ENCODE peak calls at places on chromosome 21, in six cellular contexts. One of them, this sample, is unnamed. For H3K9me3 and H3K36me3, the result is how much of the 10 kb centered on the place peaks cover.

GRCh38 chr21:24163539-24163938 is 1443.7 kb downstream of the MRPL39 start:
- DNase-seq in transverse colon: no peak
- DNase-seq in ovary: no peak
- DNase-seq in endothelial cell of umbilical vein: no peak
- DNase-seq in DND-41: no peak
- DNase-seq in lower lobe of right lung: no peak
- DNase-seq in this sample: no peak

GRCh38 chr21:36478207-36478701 is 1.7 kb downstream of the CLDN14 start:
- DNase-seq in endothelial cell of umbilical vein: peak
- DNase-seq in transverse colon: no peak
- DNase-seq in DND-41: no peak
- DNase-seq in lower lobe of right lung: no peak
- DNase-seq in ovary: no peak
- DNase-seq in this sample: no peak

GRCh38 chr21:36835383-36835795 is 131.1 kb downstream of the HLCS start:
- DNase-seq in DND-41: no peak
- DNase-seq in transverse colon: peak
- DNase-seq in lower lobe of right lung: no peak
- DNase-seq in ovary: no peak
- DNase-seq in endothelial cell of umbilical vein: no peak
- DNase-seq in this sample: no peak

GRCh38 chr21:36692844-36693143 is 6.1 kb upstream of the SIM2 start:
- DNase-seq in lower lobe of right lung: no peak
- DNase-seq in transverse colon: no peak
- DNase-seq in ovary: no peak
- DNase-seq in DND-41: no peak
- DNase-seq in endothelial cell of umbilical vein: no peak
- DNase-seq in this sample: no peak

GRCh38 chr21:46108827-46109226 is 10.9 kb downstream of the COL6A2 start:
- DNase-seq in lower lobe of right lung: no peak
- DNase-seq in endothelial cell of umbilical vein: no peak
- DNase-seq in DND-41: peak
- DNase-seq in transverse colon: no peak
- DNase-seq in ovary: no peak
- DNase-seq in this sample: no peak

GRCh38 chr21:42027804-42028753 is 17.9 kb upstream of the ZBTB21 start:
- DNase-seq in DND-41: no peak
- DNase-seq in lower lobe of right lung: peak
- DNase-seq in ovary: no peak
- DNase-seq in transverse colon: no peak
- DNase-seq in endothelial cell of umbilical vein: no peak
- DNase-seq in this sample: no peak

GRCh38 chr21:14403681-14404318 is 20.9 kb upstream of the HSPA13 start:
- DNase-seq in transverse colon: no peak
- DNase-seq in ovary: no peak
- DNase-seq in endothelial cell of umbilical vein: peak
- DNase-seq in DND-41: peak
- DNase-seq in lower lobe of right lung: no peak
- DNase-seq in this sample: no peak

GRCh38 chr21:42374457-42374856 is 8.1 kb upstream of the TFF1 start:
- DNase-seq in lower lobe of right lung: no peak
- DNase-seq in DND-41: no peak
- DNase-seq in transverse colon: no peak
- DNase-seq in ovary: no peak
- DNase-seq in endothelial cell of umbilical vein: no peak
- DNase-seq in this sample: no peak

GRCh38 chr21:46517361-46517760 is 58.7 kb downstream of the DIP2A start:
- DNase-seq in DND-41: no peak
- DNase-seq in ovary: no peak
- DNase-seq in endothelial cell of umbilical vein: no peak
- DNase-seq in transverse colon: no peak
- DNase-seq in lower lobe of right lung: no peak
- DNase-seq in this sample: no peak

GRCh38 chr21:30194701-30195299 is 21.1 kb downstream of the CLDN8 start:
- DNase-seq in transverse colon: no peak
- DNase-seq in DND-41: peak
- DNase-seq in lower lobe of right lung: no peak
- DNase-seq in ovary: no peak
- DNase-seq in endothelial cell of umbilical vein: no peak
- DNase-seq in this sample: no peak

GRCh38 chr21:16455978-16456377 is 726.2 kb downstream of the USP25 start:
- DNase-seq in DND-41: no peak
- DNase-seq in transverse colon: no peak
- DNase-seq in lower lobe of right lung: no peak
- DNase-seq in ovary: no peak
- DNase-seq in endothelial cell of umbilical vein: no peak
- DNase-seq in this sample: no peak

GRCh38 chr21:45941338-45941710 is 40.2 kb upstream of the COL6A1 start:
- DNase-seq in transverse colon: no peak
- DNase-seq in DND-41: no peak
- DNase-seq in endothelial cell of umbilical vein: no peak
- DNase-seq in lower lobe of right lung: no peak
- DNase-seq in ovary: no peak
- DNase-seq in this sample: no peak

GRCh38 chr21:42480736-42481135 is 15.3 kb downstream of the RSPH1 start:
- DNase-seq in ovary: no peak
- DNase-seq in transverse colon: no peak
- DNase-seq in endothelial cell of umbilical vein: no peak
- DNase-seq in DND-41: no peak
- DNase-seq in lower lobe of right lung: no peak
- DNase-seq in this sample: peak

GRCh38 chr21:18959817-18960216 is 556.2 kb upstream of the TMPRSS15 start:
- DNase-seq in transverse colon: no peak
- DNase-seq in lower lobe of right lung: no peak
- DNase-seq in DND-41: no peak
- DNase-seq in endothelial cell of umbilical vein: no peak
- DNase-seq in ovary: no peak
- DNase-seq in this sample: no peak

GRCh38 chr21:36297555-36297937 is 22.5 kb upstream of the MORC3 start:
- DNase-seq in lower lobe of right lung: no peak
- DNase-seq in transverse colon: no peak
- DNase-seq in ovary: no peak
- DNase-seq in endothelial cell of umbilical vein: no peak
- DNase-seq in DND-41: no peak
- DNase-seq in this sample: no peak

GRCh38 chr21:42093991-42094417 is 22.9 kb downstream of the UMODL1 start:
- DNase-seq in ovary: no peak
- DNase-seq in transverse colon: no peak
- DNase-seq in lower lobe of right lung: no peak
- DNase-seq in endothelial cell of umbilical vein: peak
- DNase-seq in DND-41: no peak
- DNase-seq in this sample: peak

GRCh38 chr21:37128069-37128468 is 55.0 kb downstream of the TTC3 start:
- DNase-seq in lower lobe of right lung: no peak
- DNase-seq in endothelial cell of umbilical vein: no peak
- DNase-seq in DND-41: no peak
- DNase-seq in ovary: no peak
- DNase-seq in transverse colon: no peak
- DNase-seq in this sample: no peak

GRCh38 chr21:16476056-16476850 is 746.5 kb downstream of the USP25 start:
- DNase-seq in lower lobe of right lung: no peak
- DNase-seq in ovary: no peak
- DNase-seq in transverse colon: no peak
- DNase-seq in DND-41: no peak
- DNase-seq in endothelial cell of umbilical vein: peak
- DNase-seq in this sample: no peak

GRCh38 chr21:33543505-33544129 is 779 bp downstream of the SON start:
- DNase-seq in lower lobe of right lung: peak
- DNase-seq in transverse colon: peak
- DNase-seq in ovary: peak
- DNase-seq in DND-41: no peak
- DNase-seq in endothelial cell of umbilical vein: peak
- DNase-seq in this sample: no peak

GRCh38 chr21:17387030-17387617 is 125.7 kb upstream of the CXADR start:
- DNase-seq in lower lobe of right lung: no peak
- DNase-seq in DND-41: peak
- DNase-seq in endothelial cell of umbilical vein: peak
- DNase-seq in ovary: peak
- DNase-seq in transverse colon: peak
- DNase-seq in this sample: no peak

GRCh38 chr21:16117331-16117730 is 387.5 kb downstream of the USP25 start:
- DNase-seq in transverse colon: no peak
- DNase-seq in endothelial cell of umbilical vein: peak
- DNase-seq in DND-41: no peak
- DNase-seq in lower lobe of right lung: no peak
- DNase-seq in ovary: no peak
- DNase-seq in this sample: no peak

GRCh38 chr21:46639489-46640386 is 4.3 kb downstream of the PRMT2 start:
- DNase-seq in endothelial cell of umbilical vein: peak
- DNase-seq in DND-41: no peak
- DNase-seq in ovary: no peak
- DNase-seq in transverse colon: no peak
- DNase-seq in lower lobe of right lung: no peak
- DNase-seq in this sample: no peak

GRCh38 chr21:45996311-45997204 is 15.0 kb downstream of the COL6A1 start:
- DNase-seq in lower lobe of right lung: peak
- DNase-seq in DND-41: no peak
- DNase-seq in endothelial cell of umbilical vein: no peak
- DNase-seq in transverse colon: no peak
- DNase-seq in ovary: peak
- DNase-seq in this sample: no peak

GRCh38 chr21:14267071-14267470 is 51.1 kb downstream of the RBM11 start:
- DNase-seq in lower lobe of right lung: no peak
- DNase-seq in DND-41: no peak
- DNase-seq in ovary: no peak
- DNase-seq in transverse colon: no peak
- DNase-seq in endothelial cell of umbilical vein: no peak
- DNase-seq in this sample: no peak

GRCh38 chr21:15249285-15249993 is 184.6 kb upstream of the NRIP1 start:
- DNase-seq in lower lobe of right lung: no peak
- DNase-seq in transverse colon: no peak
- DNase-seq in DND-41: no peak
- DNase-seq in ovary: no peak
- DNase-seq in endothelial cell of umbilical vein: peak
- DNase-seq in this sample: no peak

GRCh38 chr21:33668180-33668579 is 25.9 kb downstream of the ITSN1 start:
- DNase-seq in DND-41: no peak
- DNase-seq in lower lobe of right lung: no peak
- DNase-seq in endothelial cell of umbilical vein: no peak
- DNase-seq in transverse colon: no peak
- DNase-seq in ovary: no peak
- DNase-seq in this sample: no peak

GRCh38 chr21:46455575-46456385 is 2.9 kb upstream of the DIP2A start:
- DNase-seq in ovary: no peak
- DNase-seq in transverse colon: peak
- DNase-seq in endothelial cell of umbilical vein: peak
- DNase-seq in DND-41: no peak
- DNase-seq in lower lobe of right lung: no peak
- DNase-seq in this sample: no peak

GRCh38 chr21:42737969-42738590 is 84.7 kb downstream of the PDE9A start:
- DNase-seq in DND-41: peak
- DNase-seq in ovary: peak
- DNase-seq in endothelial cell of umbilical vein: peak
- DNase-seq in transverse colon: peak
- DNase-seq in lower lobe of right lung: peak
- DNase-seq in this sample: no peak

GRCh38 chr21:36647279-36648093 is 51.4 kb upstream of the SIM2 start:
- DNase-seq in transverse colon: no peak
- DNase-seq in lower lobe of right lung: no peak
- DNase-seq in DND-41: no peak
- DNase-seq in ovary: no peak
- DNase-seq in endothelial cell of umbilical vein: peak
- DNase-seq in this sample: no peak

DNA sequence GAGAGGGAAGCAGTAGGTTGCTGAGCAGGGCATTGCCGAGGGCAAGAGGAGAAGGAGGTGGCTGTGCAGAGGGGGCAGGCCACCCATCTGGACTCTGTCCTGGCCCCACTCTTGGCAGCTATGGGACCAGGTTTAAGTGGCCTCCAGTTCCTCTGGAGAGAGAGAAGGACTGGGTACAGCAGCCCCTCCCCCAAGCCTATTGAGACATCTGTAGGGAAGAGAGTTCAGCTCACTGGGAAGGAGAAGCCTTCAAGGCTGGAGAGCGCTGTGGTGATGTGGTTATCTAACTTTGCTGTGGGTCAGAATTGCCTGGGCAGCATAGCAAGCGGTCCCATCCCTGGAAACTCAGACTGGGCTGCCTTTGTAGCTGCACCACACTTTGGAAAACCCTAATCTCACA is 93.9 kb downstream of the KCNJ15 start:
- DNase-seq in ovary: no peak
- DNase-seq in DND-41: no peak
- DNase-seq in endothelial cell of umbilical vein: no peak
- DNase-seq in lower lobe of right lung: peak
- DNase-seq in transverse colon: no peak
- DNase-seq in this sample: no peak
- H3K27ac ChIP-seq in ovary: no peak
- H3K27ac ChIP-seq in DND-41: no peak
- H3K27ac ChIP-seq in endothelial cell of umbilical vein: no peak
- H3K27ac ChIP-seq in lower lobe of right lung: peak
- H3K27ac ChIP-seq in transverse colon: no peak
- H3K27ac ChIP-seq in this sample: peak

DNA sequence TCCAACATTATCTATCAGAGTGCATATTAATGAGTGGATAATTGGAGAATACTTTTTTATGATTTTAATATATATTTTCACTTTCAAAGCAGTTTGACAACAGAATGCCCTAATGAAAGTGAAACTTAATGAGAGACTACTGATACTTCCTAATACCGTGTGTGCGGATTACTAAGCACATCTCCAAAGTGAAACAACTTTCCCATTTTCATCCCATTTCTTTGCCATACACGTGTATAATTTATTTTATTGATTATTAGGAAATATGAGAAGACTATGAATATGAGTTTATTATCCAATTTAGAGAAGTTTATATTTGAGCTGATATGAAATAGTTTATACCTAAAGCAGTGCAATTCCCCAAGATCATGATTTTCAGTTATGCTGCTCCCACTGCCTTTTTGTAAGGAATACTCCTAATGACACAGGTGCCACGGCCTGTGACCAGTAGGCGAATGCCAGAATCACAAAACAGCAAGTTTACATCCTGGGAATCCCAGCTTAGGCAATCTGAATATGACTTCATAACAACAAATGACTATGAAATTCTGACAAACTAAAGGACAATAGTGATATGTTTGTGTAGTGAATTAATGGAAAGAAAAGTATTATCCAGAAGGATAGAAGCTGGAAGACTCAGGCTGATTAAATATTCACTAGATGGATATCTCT is 202.9 kb downstream of the NCAM2 start:
- DNase-seq in transverse colon: no peak
- DNase-seq in DND-41: peak
- DNase-seq in lower lobe of right lung: no peak
- DNase-seq in endothelial cell of umbilical vein: peak
- DNase-seq in ovary: no peak
- DNase-seq in this sample: no peak
- H3K9me3 ChIP-seq in transverse colon: under half
- H3K9me3 ChIP-seq in DND-41: under half
- H3K9me3 ChIP-seq in lower lobe of right lung: under half
- H3K9me3 ChIP-seq in endothelial cell of umbilical vein: under half
- H3K9me3 ChIP-seq in ovary: under half
- H3K9me3 ChIP-seq in this sample: under half

GRCh38 chr21:29056005-29056404 is 17.4 kb downstream of the CCT8 start:
- DNase-seq in ovary: no peak
- DNase-seq in endothelial cell of umbilical vein: no peak
- DNase-seq in DND-41: no peak
- DNase-seq in transverse colon: no peak
- DNase-seq in lower lobe of right lung: no peak
- DNase-seq in this sample: no peak
- H3K36me3 ChIP-seq in ovary: under half
- H3K36me3 ChIP-seq in endothelial cell of umbilical vein: under half
- H3K36me3 ChIP-seq in DND-41: half or more
- H3K36me3 ChIP-seq in transverse colon: under half
- H3K36me3 ChIP-seq in lower lobe of right lung: half or more
- H3K36me3 ChIP-seq in this sample: half or more

GRCh38 chr21:39014751-39015150 is 168.5 kb downstream of the PSMG1 start:
- DNase-seq in transverse colon: no peak
- DNase-seq in ovary: no peak
- DNase-seq in endothelial cell of umbilical vein: no peak
- DNase-seq in lower lobe of right lung: no peak
- DNase-seq in DND-41: no peak
- DNase-seq in this sample: no peak
- H3K27ac ChIP-seq in transverse colon: peak
- H3K27ac ChIP-seq in ovary: no peak
- H3K27ac ChIP-seq in endothelial cell of umbilical vein: no peak
- H3K27ac ChIP-seq in lower lobe of right lung: peak
- H3K27ac ChIP-seq in DND-41: no peak
- H3K27ac ChIP-seq in this sample: peak

This sample was measured in ascending aorta.